ENCODE peak calls at places on chromosomes 11 and 22, in five cellular contexts. W is HCT116, O is GM23338, A is prostate gland, G is sigmoid colon. M is an unnamed sample.

GRCh38 chr11:115503083-115503885 is 931 bp downstream of the CADM1 start:
- DNase-seq in W (no peak), G (peak), A (peak), O (peak), M (no peak)

GRCh38 chr11:2807276-2807681 is 78.3 kb downstream of the CDKN1C start:
- DNase-seq in G (peak), A (peak), W (no peak), O (no peak), M (peak)

GRCh38 chr22:30868663-30869385 is 99.8 kb downstream of the MORC2 start:
- DNase-seq in A (no peak), G (peak), O (no peak), W (no peak), M (no peak)

GRCh38 chr22:17978027-17978426 is 46.3 kb downstream of the MICAL3 start:
- DNase-seq in O (no peak), A (no peak), G (no peak), W (no peak), M (no peak)

GRCh38 chr11:17063171-17064002 is 14.1 kb downstream of the RPS13 start:
- DNase-seq in A (peak), O (peak), W (peak), G (no peak), M (no peak)

GRCh38 chr22:50170453-50171318 is at the start of gene PANX2:
- DNase-seq in W (no peak), O (peak), A (no peak), G (no peak), M (no peak)

GRCh38 chr11:81071641-81072040 is 1630.8 kb upstream of the TENM4 start:
- DNase-seq in O (no peak), A (no peak), W (no peak), G (no peak), M (no peak)

GRCh38 chr22:39941661-39942060 is 18.5 kb upstream of the TMA7B start:
- DNase-seq in G (no peak), O (no peak), A (no peak), W (no peak), M (no peak)

GRCh38 chr11:61126266-61126665 is 24.0 kb downstream of the CD5 start:
- DNase-seq in G (no peak), O (no peak), W (no peak), A (no peak), M (no peak)

GRCh38 chr11:78840623-78841022 is 266.0 kb upstream of the NARS2 start:
- DNase-seq in W (no peak), A (peak), O (no peak), G (peak), M (no peak)

GRCh38 chr11:114169321-114169749 is 109.8 kb downstream of the ZBTB16 start:
- DNase-seq in G (peak), O (no peak), A (no peak), W (no peak), M (no peak)

GRCh38 chr11:120168108-120168959 is 30.4 kb upstream of the TRIM29 start:
- DNase-seq in G (peak), A (no peak), O (no peak), W (no peak), M (no peak)

GRCh38 chr22:49402169-49402568 is 425.5 kb downstream of the BRD1 start:
- DNase-seq in O (no peak), G (peak), W (no peak), A (no peak), M (no peak)

GRCh38 chr11:119316729-119317591 is at the start of gene MCAM:
- DNase-seq in W (no peak), G (peak), A (no peak), O (peak), M (no peak)

GRCh38 chr11:74685905-74686304 is 45.3 kb downstream of the CHRDL2 start:
- DNase-seq in A (no peak), W (no peak), O (no peak), G (peak), M (no peak)

GRCh38 chr11:65545853-65546216 is 12.3 kb downstream of the LTBP3 start:
- DNase-seq in W (no peak), A (no peak), G (no peak), O (peak), M (no peak)

GRCh38 chr22:49197500-49197899 is 630.2 kb downstream of the BRD1 start:
- DNase-seq in O (no peak), A (no peak), G (peak), W (no peak), M (no peak)

GRCh38 chr11:2924381-2924780 is 4.8 kb downstream of the PHLDA2 start:
- DNase-seq in O (no peak), A (no peak), W (no peak), G (no peak), M (no peak)

GRCh38 chr11:104254347-104254746 is 90.4 kb upstream of the PDGFD start:
- DNase-seq in W (peak), O (peak), G (no peak), A (no peak), M (no peak)

GRCh38 chr11:33893711-33894401 is 2.0 kb upstream of the LMO2 start:
- DNase-seq in W (no peak), A (no peak), G (no peak), O (no peak), M (no peak)

GRCh38 chr11:119694334-119694733 is 34.7 kb downstream of the NECTIN1 start:
- DNase-seq in A (no peak), W (no peak), O (no peak), G (no peak), M (no peak)

GRCh38 chr11:64725601-64726139 is 2.7 kb upstream of the NRXN2 start:
- DNase-seq in O (peak), G (peak), A (no peak), W (no peak), M (no peak)

GRCh38 chr11:131889760-131890620 is 519.6 kb downstream of the NTM start:
- DNase-seq in W (no peak), O (peak), A (no peak), G (no peak), M (no peak)

GRCh38 chr11:32259641-32260081 is 168.8 kb downstream of the RCN1 start:
- DNase-seq in W (no peak), O (no peak), G (no peak), A (no peak), M (no peak)

GRCh38 chr11:16286095-16286494 is 70.3 kb downstream of the SOX6 start:
- DNase-seq in W (no peak), G (no peak), O (no peak), A (no peak), M (no peak)

GRCh38 chr11:46649180-46649738 is 31.9 kb downstream of the ATG13 start:
- DNase-seq in O (no peak), A (peak), G (peak), W (no peak), M (no peak)

GRCh38 chr11:88535916-88536547 is 198.5 kb upstream of the CTSC start:
- DNase-seq in W (peak), A (no peak), G (no peak), O (no peak), M (no peak)

GRCh38 chr11:1335811-1336761 is 26.7 kb upstream of the TOLLIP start:
- DNase-seq in O (peak), G (peak), A (peak), W (no peak), M (peak)
- TF ChIP-seq POLR2AphosphoS5 in O (peak), G (peak), A (peak), W (peak), M (peak)

GRCh38 chr11:76752321-76753175 is 30.6 kb upstream of the TSKU start:
- DNase-seq in A (peak), O (no peak), W (no peak), G (peak), M (peak)
- TF ChIP-seq POLR2AphosphoS5 in A (peak), O (no peak), W (no peak), G (peak), M (peak)

GRCh38 chr22:45183974-45184373 is 20.2 kb downstream of the NUP50 start:
- DNase-seq in O (no peak), G (no peak), A (no peak), W (no peak), M (no peak)
- TF ChIP-seq POLR2AphosphoS5 in O (no peak), G (no peak), A (no peak), W (no peak), M (no peak)

GRCh38 chr11:122486793-122487495 is 168.6 kb upstream of the UBASH3B start:
- DNase-seq in O (peak), W (peak), A (no peak), G (no peak), M (no peak)

GRCh38 chr11:122487669-122488068 is 167.9 kb upstream of the UBASH3B start:
- DNase-seq in W (no peak), O (no peak), G (no peak), A (no peak), M (no peak)

GRCh38 chr11:122488892-122489291 is 166.6 kb upstream of the UBASH3B start:
- DNase-seq in A (no peak), O (no peak), G (no peak), W (no peak), M (no peak)

GRCh38 chr11:122494171-122494570 is 161.4 kb upstream of the UBASH3B start:
- DNase-seq in G (no peak), W (no peak), A (no peak), O (no peak), M (no peak)

GRCh38 chr11:122491486-122491885 is 164.0 kb upstream of the UBASH3B start:
- DNase-seq in A (peak), W (no peak), O (no peak), G (no peak), M (no peak)
- TF ChIP-seq POLR2AphosphoS5 in A (peak), W (no peak), O (no peak), G (peak), M (peak)

GRCh38 chr11:19867064-19867463 is 154.4 kb downstream of the NAV2 start:
- DNase-seq in G (no peak), O (no peak), W (no peak), A (no peak), M (no peak)

GRCh38 chr11:19868871-19869270 is 156.2 kb downstream of the NAV2 start:
- DNase-seq in A (no peak), W (no peak), O (no peak), G (no peak), M (no peak)

GRCh38 chr11:19869466-19869865 is 156.8 kb downstream of the NAV2 start:
- DNase-seq in A (no peak), W (no peak), O (no peak), G (no peak), M (no peak)

GRCh38 chr11:19869946-19870589 is 157.4 kb downstream of the NAV2 start:
- DNase-seq in A (no peak), O (no peak), W (no peak), G (no peak), M (no peak)

DNA sequence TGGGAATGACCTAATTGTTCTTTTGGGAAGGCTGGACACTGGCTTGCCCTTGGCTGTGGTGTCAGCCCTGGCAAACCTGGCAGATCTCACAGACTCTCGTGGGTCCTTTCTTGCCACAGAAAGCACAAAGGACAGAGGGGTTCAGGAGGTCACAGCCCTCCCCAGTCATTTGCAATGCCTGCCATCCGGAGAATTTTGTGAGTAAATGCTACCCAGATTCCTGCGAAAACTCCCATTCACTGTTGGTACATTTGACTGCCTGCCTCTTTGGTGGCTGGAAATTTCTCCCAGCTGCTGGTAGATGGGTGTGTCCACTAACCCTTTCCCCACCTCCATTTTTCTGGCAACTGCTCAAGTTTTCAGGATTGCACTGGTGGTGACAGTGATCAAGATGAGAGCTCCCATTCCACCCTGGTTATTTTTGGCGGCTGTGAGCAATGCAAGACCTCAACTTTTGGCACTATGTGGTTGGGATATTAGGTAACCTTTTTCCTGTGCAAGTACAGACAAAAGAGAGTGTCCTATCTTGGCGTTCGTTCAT is 155.7 kb downstream of the NAV2 start:
- DNase-seq in W (no peak), G (peak), O (peak), A (peak), M (no peak)
- TF ChIP-seq POLR2AphosphoS5 in W (no peak), G (no peak), O (no peak), A (peak), M (peak)

GRCh38 chr11:92123540-92123939 is 101.1 kb upstream of the FAT3 start:
- DNase-seq in O (no peak), W (no peak), A (no peak), G (no peak), M (no peak)
- TF ChIP-seq POLR2AphosphoS5 in O (no peak), W (no peak), A (no peak), G (no peak), M (no peak)

GRCh38 chr11:27626269-27626937 is 73.9 kb downstream of the BDNF start:
- DNase-seq in O (no peak), W (no peak), A (no peak), G (no peak), M (no peak)
- TF ChIP-seq POLR2AphosphoS5 in O (peak), W (no peak), A (no peak), G (no peak), M (no peak)

GRCh38 chr11:47856186-47856585 is 8.0 kb upstream of the NUP160 start:
- DNase-seq in O (no peak), G (no peak), W (no peak), A (no peak), M (no peak)

GRCh38 chr11:47854667-47855066 is 6.5 kb upstream of the NUP160 start:
- DNase-seq in A (no peak), G (no peak), W (no peak), O (no peak), M (no peak)

GRCh38 chr11:47858169-47858543 is 10.0 kb upstream of the NUP160 start:
- DNase-seq in A (no peak), G (no peak), W (no peak), O (no peak), M (no peak)

GRCh38 chr11:47860526-47860925 is 12.4 kb upstream of the NUP160 start:
- DNase-seq in G (no peak), A (no peak), W (no peak), O (no peak), M (no peak)

DNA sequence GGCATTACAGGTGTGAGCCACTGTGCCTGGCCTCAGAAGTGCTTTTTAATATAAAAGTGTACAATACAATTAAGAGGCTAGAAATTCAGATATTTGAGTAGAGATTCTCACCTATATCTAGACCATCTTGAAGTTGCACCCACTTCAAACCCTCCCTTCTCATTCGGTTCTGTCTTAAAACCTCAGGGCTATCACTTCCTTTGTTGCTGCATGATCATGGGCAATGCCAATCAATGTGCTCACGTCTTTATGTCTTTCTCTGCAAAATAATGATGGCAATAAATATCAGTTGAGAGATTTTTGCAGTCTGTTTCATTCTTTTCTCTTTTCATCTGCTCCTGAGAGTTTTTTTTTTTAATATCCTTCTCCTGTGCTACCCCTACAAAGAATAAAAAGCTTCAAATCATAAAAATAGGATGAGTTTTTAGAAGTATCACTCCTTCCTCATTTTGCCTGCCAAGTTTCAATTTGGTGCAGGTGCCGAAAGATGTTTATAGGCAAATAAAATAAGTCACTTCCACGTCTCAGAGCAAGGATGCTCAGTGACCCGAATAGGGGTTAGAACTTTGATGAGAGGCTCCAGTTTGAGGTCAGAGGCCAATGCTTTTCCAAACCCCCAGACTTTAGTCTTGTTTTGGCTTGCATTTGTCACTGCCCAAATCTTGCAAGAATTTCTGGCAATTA is 9.5 kb upstream of the NUP160 start:
- DNase-seq in W (no peak), A (no peak), O (no peak), G (no peak), M (no peak)
- TF ChIP-seq POLR2AphosphoS5 in W (no peak), A (no peak), O (no peak), G (no peak), M (no peak)

GRCh38 chr22:45039206-45039605 is 29.4 kb upstream of the PHF21B start:
- DNase-seq in O (no peak), G (no peak), A (no peak), W (no peak), M (no peak)
- TF ChIP-seq POLR2AphosphoS5 in O (no peak), G (no peak), A (no peak), W (no peak), M (no peak)

M was measured in esophagus muscularis mucosa.